ENCODE peak calls at places on chromosomes 7 and 10, in six cellular contexts. One of them, this sample, is unnamed.

GRCh38 chr7:134684165-134684564 is 37.5 kb downstream of the BPGM start:
- DNase-seq in CD8-positive, alpha-beta T cell: no peak
- DNase-seq in uterus: no peak
- DNase-seq in endothelial cell: no peak
- DNase-seq in heart right ventricle: no peak
- DNase-seq in cardiac fibroblast: no peak
- DNase-seq in this sample: no peak

GRCh38 chr10:505459-505858 is 184.0 kb downstream of the DIP2C start:
- DNase-seq in uterus: peak; percentile 5
- DNase-seq in cardiac fibroblast: no peak
- DNase-seq in heart right ventricle: no peak
- DNase-seq in endothelial cell: no peak
- DNase-seq in CD8-positive, alpha-beta T cell: no peak
- DNase-seq in this sample: no peak

GRCh38 chr10:69831231-69831855 is 29.6 kb downstream of the COL13A1 start:
- DNase-seq in uterus: no peak
- DNase-seq in endothelial cell: no peak
- DNase-seq in cardiac fibroblast: no peak
- DNase-seq in heart right ventricle: no peak
- DNase-seq in CD8-positive, alpha-beta T cell: no peak
- DNase-seq in this sample: no peak

GRCh38 chr10:5958077-5958476 is 19.3 kb downstream of the IL15RA start:
- DNase-seq in CD8-positive, alpha-beta T cell: no peak
- DNase-seq in cardiac fibroblast: peak; percentile 42
- DNase-seq in heart right ventricle: no peak
- DNase-seq in uterus: no peak
- DNase-seq in endothelial cell: no peak
- DNase-seq in this sample: no peak

GRCh38 chr7:329691-330281 is 39.8 kb downstream of the FOXL3 start:
- DNase-seq in CD8-positive, alpha-beta T cell: no peak
- DNase-seq in endothelial cell: no peak
- DNase-seq in uterus: no peak
- DNase-seq in cardiac fibroblast: no peak
- DNase-seq in heart right ventricle: no peak
- DNase-seq in this sample: no peak

GRCh38 chr7:47688311-47689100 is 106.6 kb upstream of the TNS3 start:
- DNase-seq in CD8-positive, alpha-beta T cell: no peak
- DNase-seq in endothelial cell: no peak
- DNase-seq in uterus: no peak
- DNase-seq in heart right ventricle: no peak
- DNase-seq in cardiac fibroblast: no peak
- DNase-seq in this sample: no peak

GRCh38 chr10:123009105-123009805 is 449 bp downstream of the ACADSB start:
- DNase-seq in endothelial cell: peak; percentile 27
- DNase-seq in heart right ventricle: peak; percentile 17
- DNase-seq in uterus: peak; percentile 17
- DNase-seq in CD8-positive, alpha-beta T cell: peak; percentile 55
- DNase-seq in cardiac fibroblast: peak; percentile 7
- DNase-seq in this sample: no peak

GRCh38 chr10:62811159-62811875 is 4.8 kb downstream of the EGR2 start:
- DNase-seq in CD8-positive, alpha-beta T cell: no peak
- DNase-seq in uterus: no peak
- DNase-seq in cardiac fibroblast: no peak
- DNase-seq in endothelial cell: no peak
- DNase-seq in heart right ventricle: no peak
- DNase-seq in this sample: no peak

GRCh38 chr10:42952358-42952757 is 124.5 kb upstream of the RET start:
- DNase-seq in uterus: peak; percentile 19
- DNase-seq in cardiac fibroblast: no peak
- DNase-seq in endothelial cell: peak; percentile 57
- DNase-seq in heart right ventricle: peak; percentile 28
- DNase-seq in CD8-positive, alpha-beta T cell: peak; percentile 29
- DNase-seq in this sample: no peak

GRCh38 chr10:1084011-1084950 is 28.1 kb downstream of the WDR37 start:
- DNase-seq in endothelial cell: no peak
- DNase-seq in cardiac fibroblast: no peak
- DNase-seq in uterus: no peak
- DNase-seq in CD8-positive, alpha-beta T cell: peak; percentile 32
- DNase-seq in heart right ventricle: no peak
- DNase-seq in this sample: no peak

GRCh38 chr10:83607959-83608745 is 531.2 kb upstream of the GHITM start:
- DNase-seq in cardiac fibroblast: peak; percentile 31
- DNase-seq in CD8-positive, alpha-beta T cell: no peak
- DNase-seq in uterus: no peak
- DNase-seq in heart right ventricle: no peak
- DNase-seq in endothelial cell: no peak
- DNase-seq in this sample: no peak

GRCh38 chr7:40329601-40330153 is 194.9 kb downstream of the SUGCT start:
- DNase-seq in heart right ventricle: no peak
- DNase-seq in endothelial cell: no peak
- DNase-seq in CD8-positive, alpha-beta T cell: no peak
- DNase-seq in cardiac fibroblast: peak; percentile 75
- DNase-seq in uterus: no peak
- DNase-seq in this sample: peak; percentile 25

GRCh38 chr10:127997937-127998336 is 91.0 kb downstream of the PTPRE start:
- DNase-seq in heart right ventricle: no peak
- DNase-seq in endothelial cell: no peak
- DNase-seq in uterus: no peak
- DNase-seq in CD8-positive, alpha-beta T cell: no peak
- DNase-seq in cardiac fibroblast: peak; percentile 65
- DNase-seq in this sample: no peak

GRCh38 chr7:47088329-47089067 is 493.4 kb downstream of the TNS3 start:
- DNase-seq in heart right ventricle: peak; percentile 65
- DNase-seq in uterus: peak; percentile 60
- DNase-seq in CD8-positive, alpha-beta T cell: no peak
- DNase-seq in cardiac fibroblast: peak; percentile 80
- DNase-seq in endothelial cell: peak; percentile 60
- DNase-seq in this sample: peak; percentile 34

GRCh38 chr7:155198901-155199845 is 98.5 kb upstream of the INSIG1 start:
- DNase-seq in CD8-positive, alpha-beta T cell: no peak
- DNase-seq in heart right ventricle: no peak
- DNase-seq in endothelial cell: no peak
- DNase-seq in cardiac fibroblast: peak; percentile 19
- DNase-seq in uterus: no peak
- DNase-seq in this sample: no peak

GRCh38 chr7:29332027-29332806 is 137.6 kb downstream of the CHN2 start:
- DNase-seq in endothelial cell: no peak
- DNase-seq in heart right ventricle: no peak
- DNase-seq in CD8-positive, alpha-beta T cell: no peak
- DNase-seq in cardiac fibroblast: no peak
- DNase-seq in uterus: peak; percentile 20
- DNase-seq in this sample: no peak

GRCh38 chr10:62059424-62059913 is 158.0 kb downstream of the ARID5B start:
- DNase-seq in uterus: no peak
- DNase-seq in heart right ventricle: no peak
- DNase-seq in CD8-positive, alpha-beta T cell: no peak
- DNase-seq in endothelial cell: no peak
- DNase-seq in cardiac fibroblast: peak; percentile 60
- DNase-seq in this sample: peak; percentile 80

GRCh38 chr7:68276725-68277124 is 1280.1 kb downstream of the TYW1 start:
- DNase-seq in cardiac fibroblast: no peak
- DNase-seq in uterus: no peak
- DNase-seq in CD8-positive, alpha-beta T cell: no peak
- DNase-seq in endothelial cell: no peak
- DNase-seq in heart right ventricle: no peak
- DNase-seq in this sample: no peak

GRCh38 chr7:43201912-43202311 is 89.5 kb downstream of the HECW1 start:
- DNase-seq in endothelial cell: no peak
- DNase-seq in CD8-positive, alpha-beta T cell: no peak
- DNase-seq in heart right ventricle: no peak
- DNase-seq in cardiac fibroblast: no peak
- DNase-seq in uterus: no peak
- DNase-seq in this sample: no peak

GRCh38 chr7:157487046-157487770 is 150.4 kb downstream of the DNAJB6 start:
- DNase-seq in CD8-positive, alpha-beta T cell: peak; percentile 45
- DNase-seq in heart right ventricle: no peak
- DNase-seq in cardiac fibroblast: no peak
- DNase-seq in endothelial cell: no peak
- DNase-seq in uterus: peak; percentile 5
- DNase-seq in this sample: no peak

GRCh38 chr7:130147710-130148325 is 57.4 kb downstream of the TMEM209 start:
- DNase-seq in uterus: no peak
- DNase-seq in heart right ventricle: no peak
- DNase-seq in CD8-positive, alpha-beta T cell: no peak
- DNase-seq in cardiac fibroblast: no peak
- DNase-seq in endothelial cell: no peak
- DNase-seq in this sample: no peak

GRCh38 chr7:37377231-37377630 is 71.4 kb downstream of the ELMO1 start:
- DNase-seq in cardiac fibroblast: no peak
- DNase-seq in endothelial cell: no peak
- DNase-seq in CD8-positive, alpha-beta T cell: no peak
- DNase-seq in uterus: no peak
- DNase-seq in heart right ventricle: no peak
- DNase-seq in this sample: no peak

GRCh38 chr7:134891262-134892001 is 94.9 kb upstream of the AGBL3 start:
- DNase-seq in CD8-positive, alpha-beta T cell: no peak
- DNase-seq in endothelial cell: peak; percentile 64
- DNase-seq in heart right ventricle: peak; percentile 90
- DNase-seq in uterus: peak; percentile 84
- DNase-seq in cardiac fibroblast: peak; percentile 97
- DNase-seq in this sample: peak; percentile 91

GRCh38 chr10:124156524-124157225 is 63.3 kb upstream of the CHST15 start:
- DNase-seq in uterus: no peak
- DNase-seq in endothelial cell: no peak
- DNase-seq in heart right ventricle: no peak
- DNase-seq in cardiac fibroblast: peak; percentile 49
- DNase-seq in CD8-positive, alpha-beta T cell: no peak
- DNase-seq in this sample: no peak

GRCh38 chr10:12974123-12974844 is 27.2 kb downstream of the CCDC3 start:
- DNase-seq in heart right ventricle: no peak
- DNase-seq in endothelial cell: no peak
- DNase-seq in uterus: no peak
- DNase-seq in cardiac fibroblast: no peak
- DNase-seq in CD8-positive, alpha-beta T cell: no peak
- DNase-seq in this sample: no peak

GRCh38 chr10:12973149-12973718 is 28.3 kb downstream of the CCDC3 start:
- DNase-seq in uterus: no peak
- DNase-seq in cardiac fibroblast: no peak
- DNase-seq in heart right ventricle: no peak
- DNase-seq in endothelial cell: no peak
- DNase-seq in CD8-positive, alpha-beta T cell: no peak
- DNase-seq in this sample: no peak

GRCh38 chr10:12974845-12975199 is 26.7 kb downstream of the CCDC3 start:
- DNase-seq in endothelial cell: no peak
- DNase-seq in cardiac fibroblast: no peak
- DNase-seq in CD8-positive, alpha-beta T cell: no peak
- DNase-seq in heart right ventricle: no peak
- DNase-seq in uterus: no peak
- DNase-seq in this sample: no peak

GRCh38 chr10:12975906-12976305 is 25.6 kb downstream of the CCDC3 start:
- DNase-seq in cardiac fibroblast: no peak
- DNase-seq in CD8-positive, alpha-beta T cell: no peak
- DNase-seq in uterus: no peak
- DNase-seq in heart right ventricle: no peak
- DNase-seq in endothelial cell: no peak
- DNase-seq in this sample: no peak

GRCh38 chr10:12975266-12975665 is 26.2 kb downstream of the CCDC3 start:
- DNase-seq in endothelial cell: peak; percentile 9
- DNase-seq in uterus: no peak
- DNase-seq in heart right ventricle: no peak
- DNase-seq in CD8-positive, alpha-beta T cell: no peak
- DNase-seq in cardiac fibroblast: no peak
- DNase-seq in this sample: no peak
- TF ChIP-seq CTCF in endothelial cell: peak; percentile 15
- TF ChIP-seq CTCF in uterus: no peak
- TF ChIP-seq CTCF in heart right ventricle: no peak
- TF ChIP-seq CTCF in CD8-positive, alpha-beta T cell: no peak
- TF ChIP-seq CTCF in cardiac fibroblast: no peak
- TF ChIP-seq CTCF in this sample: no peak

GRCh38 chr7:33677556-33677955 is 227.8 kb upstream of the BMPER start:
- DNase-seq in cardiac fibroblast: peak; percentile 54
- DNase-seq in endothelial cell: no peak
- DNase-seq in uterus: no peak
- DNase-seq in CD8-positive, alpha-beta T cell: no peak
- DNase-seq in heart right ventricle: no peak
- DNase-seq in this sample: no peak

GRCh38 chr7:33669251-33669670 is 236.1 kb upstream of the BMPER start:
- DNase-seq in CD8-positive, alpha-beta T cell: no peak
- DNase-seq in heart right ventricle: no peak
- DNase-seq in uterus: no peak
- DNase-seq in cardiac fibroblast: peak; percentile 42
- DNase-seq in endothelial cell: no peak
- DNase-seq in this sample: no peak

GRCh38 chr7:33671521-33672262 is 233.6 kb upstream of the BMPER start:
- DNase-seq in uterus: no peak
- DNase-seq in heart right ventricle: no peak
- DNase-seq in cardiac fibroblast: no peak
- DNase-seq in endothelial cell: no peak
- DNase-seq in CD8-positive, alpha-beta T cell: no peak
- DNase-seq in this sample: no peak

GRCh38 chr7:33674804-33675411 is 230.4 kb upstream of the BMPER start:
- DNase-seq in cardiac fibroblast: no peak
- DNase-seq in endothelial cell: no peak
- DNase-seq in CD8-positive, alpha-beta T cell: no peak
- DNase-seq in uterus: no peak
- DNase-seq in heart right ventricle: no peak
- DNase-seq in this sample: no peak

DNA sequence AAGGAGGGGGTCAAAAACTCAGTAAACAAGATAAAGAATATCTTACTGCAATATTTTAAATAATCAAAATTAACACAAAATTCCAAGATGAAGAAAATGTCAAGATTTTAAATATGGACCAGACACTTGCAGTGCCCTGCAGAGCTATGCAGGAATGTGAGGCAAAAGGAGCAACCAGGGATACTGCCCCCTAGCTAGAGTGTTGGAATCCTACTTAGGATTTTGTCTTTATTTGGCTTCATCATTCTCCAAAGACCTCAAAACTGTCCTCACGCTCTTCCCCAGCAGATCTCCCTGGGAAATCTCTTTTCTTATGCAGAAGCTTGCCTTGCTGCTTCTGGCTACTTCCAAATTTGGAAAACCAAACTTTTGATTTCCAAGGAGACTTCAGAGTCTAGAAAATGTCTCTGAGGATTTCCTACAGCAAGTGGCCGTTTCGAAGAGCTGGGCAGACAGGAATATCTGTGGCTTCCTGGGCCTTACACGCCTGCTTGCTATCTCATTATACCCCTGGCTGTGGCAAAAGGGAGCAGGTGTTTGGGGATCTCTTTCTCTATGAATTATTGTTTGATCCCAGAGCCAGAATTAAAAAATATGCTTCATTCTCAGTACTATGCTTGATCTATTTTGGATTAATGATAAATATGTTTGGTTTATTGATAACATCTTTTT is 232.2 kb upstream of the BMPER start:
- DNase-seq in CD8-positive, alpha-beta T cell: no peak
- DNase-seq in cardiac fibroblast: no peak
- DNase-seq in heart right ventricle: no peak
- DNase-seq in endothelial cell: no peak
- DNase-seq in uterus: no peak
- DNase-seq in this sample: no peak
- TF ChIP-seq CTCF in CD8-positive, alpha-beta T cell: no peak
- TF ChIP-seq CTCF in cardiac fibroblast: no peak
- TF ChIP-seq CTCF in heart right ventricle: no peak
- TF ChIP-seq CTCF in endothelial cell: peak; percentile 25
- TF ChIP-seq CTCF in uterus: no peak
- TF ChIP-seq CTCF in this sample: no peak

GRCh38 chr7:139452948-139453672 is 30.4 kb downstream of the KLRG2 start:
- DNase-seq in heart right ventricle: no peak
- DNase-seq in CD8-positive, alpha-beta T cell: no peak
- DNase-seq in cardiac fibroblast: peak; percentile 27
- DNase-seq in endothelial cell: no peak
- DNase-seq in uterus: no peak
- DNase-seq in this sample: no peak
- TF ChIP-seq CTCF in heart right ventricle: no peak
- TF ChIP-seq CTCF in CD8-positive, alpha-beta T cell: no peak
- TF ChIP-seq CTCF in cardiac fibroblast: peak; percentile 1
- TF ChIP-seq CTCF in endothelial cell: no peak
- TF ChIP-seq CTCF in uterus: no peak
- TF ChIP-seq CTCF in this sample: peak; percentile 1

GRCh38 chr7:99992330-99993037 is 16.7 kb upstream of the AZGP1 start:
- DNase-seq in cardiac fibroblast: no peak
- DNase-seq in CD8-positive, alpha-beta T cell: no peak
- DNase-seq in uterus: no peak
- DNase-seq in endothelial cell: no peak
- DNase-seq in heart right ventricle: no peak
- DNase-seq in this sample: no peak
- TF ChIP-seq CTCF in cardiac fibroblast: no peak
- TF ChIP-seq CTCF in CD8-positive, alpha-beta T cell: no peak
- TF ChIP-seq CTCF in uterus: no peak
- TF ChIP-seq CTCF in endothelial cell: no peak
- TF ChIP-seq CTCF in heart right ventricle: no peak
- TF ChIP-seq CTCF in this sample: no peak

This sample was measured in AG09319.